ENCODE peak calls at places on chromosomes 6 and 20, in ten cellular contexts. Z, J, S, E, W, O, Q, P, N and R are unnamed samples.

GRCh38 chr20:34954905-34955231 is 738 bp downstream of the GSS start:
- DNase-seq in E (peak), O (peak), W (peak), P (no peak), N (peak), S (peak), Q (no peak), Z (no peak), J (peak), R (no peak)

GRCh38 chr20:19408971-19409370 is 196.5 kb downstream of the SLC24A3 start:
- DNase-seq in W (no peak), O (no peak), S (no peak), J (no peak), Z (no peak), N (no peak), E (no peak), Q (no peak), P (no peak), R (no peak)

GRCh38 chr6:119182875-119183274 is 104.4 kb upstream of the FAM184A start:
- DNase-seq in E (no peak), W (no peak), P (no peak), O (no peak), Q (no peak), Z (no peak), S (no peak), J (no peak), N (no peak), R (no peak)

GRCh38 chr20:55057779-55058415 is 582.5 kb downstream of the DOK5 start:
- DNase-seq in N (no peak), Q (no peak), J (no peak), S (no peak), Z (no peak), O (no peak), W (no peak), P (no peak), E (no peak), R (no peak)

GRCh38 chr6:3345836-3346235 is 87.1 kb downstream of the PSMG4 start:
- DNase-seq in Q (no peak), J (no peak), N (no peak), E (no peak), W (no peak), Z (no peak), P (no peak), O (no peak), S (no peak), R (no peak)

GRCh38 chr20:53077373-53078205 is 105.4 kb downstream of the TSHZ2 start:
- DNase-seq in W (peak), P (no peak), Q (no peak), N (peak), Z (no peak), O (peak), S (no peak), J (peak), E (peak), R (no peak)

GRCh38 chr20:2879148-2879547 is 5.9 kb downstream of the PTPRA start:
- DNase-seq in S (no peak), W (no peak), Q (no peak), Z (no peak), N (no peak), P (no peak), O (peak), J (peak), E (peak), R (no peak)

GRCh38 chr6:160756871-160757270 is 54.8 kb downstream of the PLG start:
- DNase-seq in S (no peak), J (no peak), O (no peak), Q (no peak), W (no peak), Z (no peak), E (no peak), P (no peak), N (no peak), R (no peak)

GRCh38 chr6:128508588-128509296 is 11.7 kb downstream of the PTPRK start:
- DNase-seq in W (peak), Q (no peak), Z (no peak), P (no peak), E (peak), S (no peak), O (peak), J (peak), N (peak), R (no peak)

GRCh38 chr20:43666376-43667328 is at the start of gene MYBL2:
- DNase-seq in Q (peak), E (peak), W (peak), S (peak), N (peak), P (peak), O (peak), Z (peak), J (peak), R (peak)

GRCh38 chr20:32906200-32906599 is 47.5 kb downstream of the EFCAB8 start:
- DNase-seq in O (no peak), W (no peak), Z (no peak), Q (no peak), E (no peak), P (no peak), N (no peak), J (no peak), S (no peak), R (no peak)

GRCh38 chr6:82963527-82963926 is 102.1 kb downstream of the UBE3D start:
- DNase-seq in W (no peak), S (no peak), J (no peak), Q (no peak), Z (no peak), O (no peak), E (no peak), P (no peak), N (no peak), R (no peak)

GRCh38 chr6:96301781-96302180 is 219.8 kb upstream of the UFL1 start:
- DNase-seq in J (no peak), E (no peak), N (no peak), Z (no peak), W (no peak), Q (no peak), S (no peak), O (no peak), P (no peak), R (no peak)

GRCh38 chr20:3239867-3240775 is 1.1 kb upstream of the SLC4A11 start:
- DNase-seq in N (no peak), P (no peak), S (no peak), W (peak), J (peak), O (peak), Q (no peak), Z (no peak), E (peak), R (no peak)

GRCh38 chr6:90222724-90223198 is 73.9 kb downstream of the BACH2 start:
- DNase-seq in E (no peak), O (peak), W (no peak), J (peak), S (no peak), Q (no peak), N (peak), Z (no peak), P (no peak), R (no peak)

GRCh38 chr6:36443951-36444428 is 1.2 kb downstream of the KCTD20 start:
- DNase-seq in Z (no peak), Q (no peak), P (no peak), S (peak), W (peak), E (peak), J (peak), O (peak), N (peak), R (no peak)

GRCh38 chr20:2729791-2730190 is 37.2 kb downstream of the EBF4 start:
- DNase-seq in E (no peak), N (no peak), Q (no peak), J (peak), W (no peak), Z (no peak), O (no peak), P (no peak), S (no peak), R (no peak)

GRCh38 chr20:40462600-40462999 is 226.4 kb downstream of the MAFB start:
- DNase-seq in P (no peak), N (no peak), Q (no peak), E (no peak), W (no peak), Z (no peak), S (no peak), J (no peak), O (no peak), R (no peak)

GRCh38 chr6:31356946-31357466 is at the start of gene HLA-B:
- DNase-seq in P (peak), Q (peak), O (peak), S (peak), E (peak), N (peak), Z (peak), W (peak), J (peak), R (peak)

GRCh38 chr20:63431944-63432343 is 40.5 kb downstream of the KCNQ2 start:
- DNase-seq in P (no peak), W (no peak), O (no peak), J (no peak), Q (no peak), E (no peak), S (no peak), Z (no peak), N (no peak), R (no peak)

GRCh38 chr6:11354019-11354418 is 121.6 kb upstream of the NEDD9 start:
- DNase-seq in W (no peak), S (no peak), J (peak), P (peak), O (no peak), Q (no peak), E (peak), Z (peak), N (no peak), R (no peak)

GRCh38 chr20:815914-816606 is 17.5 kb upstream of the FAM110A start:
- DNase-seq in W (peak), Z (peak), E (peak), N (peak), J (peak), Q (peak), O (peak), P (peak), S (peak), R (peak)

GRCh38 chr6:26474439-26474881 is 16.7 kb downstream of the BTN2A1 start:
- DNase-seq in E (no peak), J (no peak), W (peak), S (no peak), P (no peak), O (no peak), N (no peak), Q (no peak), Z (no peak), R (no peak)
- H3K27ac ChIP-seq in E (peak), J (peak), W (peak), S (peak), P (peak), O (peak), N (peak), Q (peak), Z (peak), R (peak)

DNA sequence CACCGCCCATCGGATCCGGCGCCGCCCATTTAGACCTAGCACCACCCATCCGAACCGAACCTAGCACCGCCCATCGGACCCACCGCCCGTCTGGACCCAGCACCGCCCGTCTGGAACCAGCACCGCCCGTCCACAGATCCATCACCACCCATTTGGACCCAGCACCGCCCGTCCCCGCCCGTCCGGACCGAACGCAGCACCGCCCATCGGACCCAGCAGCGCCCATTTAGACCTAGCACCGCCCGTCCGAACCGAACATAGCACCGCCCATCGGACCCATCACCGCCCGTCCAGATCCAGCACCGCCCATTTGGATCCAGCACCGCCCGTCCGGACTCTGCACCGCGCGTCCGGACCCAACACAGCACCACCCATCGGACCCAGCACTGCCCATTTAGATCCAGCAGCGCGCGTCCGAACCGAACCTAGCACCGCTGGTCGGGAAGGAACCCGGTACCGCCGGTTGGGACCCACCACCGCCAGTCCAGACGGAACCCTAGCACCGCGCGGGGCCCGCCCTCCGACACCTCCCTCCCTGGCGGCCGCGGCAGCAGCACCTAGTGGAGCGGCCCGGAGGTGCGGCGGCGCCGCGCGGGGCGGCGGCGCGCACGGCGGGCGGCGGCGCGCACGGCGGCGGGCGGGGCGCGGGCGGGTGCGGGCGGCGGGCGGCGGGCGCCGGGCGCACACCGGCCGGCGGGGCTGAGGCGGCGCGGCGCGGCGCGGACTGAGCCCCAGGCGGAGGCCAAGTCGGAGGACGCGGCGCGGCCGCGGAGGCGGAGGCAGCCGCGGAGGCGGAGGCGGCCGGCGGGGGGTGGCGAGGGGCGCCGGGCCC is at the start of gene AFDN:
- DNase-seq in Z (peak), J (peak), E (peak), P (peak), S (peak), Q (peak), O (peak), W (peak), N (peak), R (peak)
- H3K27ac ChIP-seq in Z (peak), J (peak), E (peak), P (no peak), S (peak), Q (peak), O (peak), W (peak), N (peak), R (peak)

DNA sequence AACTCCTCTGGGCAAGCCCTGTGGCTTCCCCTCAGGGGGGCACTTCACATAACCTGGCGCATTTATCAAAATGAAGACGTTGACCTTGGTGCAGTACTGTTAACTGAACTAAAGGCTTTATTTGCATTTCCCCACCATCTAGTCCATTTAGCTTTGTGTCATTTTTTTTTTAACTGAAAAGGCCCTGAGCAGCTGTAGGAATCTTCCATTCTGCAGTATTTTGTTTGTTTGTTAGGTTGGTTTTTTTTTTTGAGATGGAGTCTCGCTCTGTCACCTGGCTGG is 10.7 kb downstream of the TMEM181 start:
- DNase-seq in J (no peak), O (no peak), W (no peak), E (no peak), S (no peak), Z (no peak), P (no peak), N (no peak), Q (no peak), R (no peak)
- H3K27ac ChIP-seq in J (no peak), O (no peak), W (no peak), E (no peak), S (no peak), Z (no peak), P (no peak), N (no peak), Q (no peak), R (no peak)

GRCh38 chr20:22442318-22442717 is 142.1 kb downstream of the FOXA2 start:
- DNase-seq in J (no peak), S (no peak), P (no peak), E (no peak), Z (no peak), W (no peak), N (no peak), Q (no peak), O (no peak), R (no peak)
- H3K27ac ChIP-seq in J (no peak), S (no peak), P (no peak), E (no peak), Z (no peak), W (no peak), N (no peak), Q (no peak), O (no peak), R (no peak)

DNA sequence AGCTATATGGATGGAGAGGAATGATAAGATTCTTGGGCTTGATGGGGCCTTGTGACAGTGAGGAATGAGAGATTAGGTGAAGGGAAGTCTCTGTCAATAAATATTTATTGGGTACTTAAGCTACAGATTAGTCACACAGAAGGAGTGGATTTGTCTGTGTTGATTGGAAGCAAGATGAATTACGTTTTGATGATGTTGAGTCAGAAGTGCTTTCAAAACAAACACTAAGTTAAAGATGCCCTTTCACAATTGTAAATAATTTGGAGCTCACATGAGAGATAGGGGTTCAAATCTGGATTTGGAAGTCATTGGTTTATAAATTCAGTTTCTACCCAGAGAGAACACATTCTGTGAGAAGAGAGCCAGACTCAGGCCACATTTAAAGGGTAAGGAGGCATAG is 834.2 kb downstream of the KIF16B start:
- DNase-seq in N (no peak), O (no peak), J (no peak), E (no peak), P (no peak), Q (no peak), S (no peak), Z (no peak), W (no peak), R (no peak)
- H3K27ac ChIP-seq in N (no peak), O (no peak), J (no peak), E (no peak), P (no peak), Q (no peak), S (no peak), Z (no peak), W (no peak), R (no peak)

GRCh38 chr6:157760137-157760536 is 62.9 kb upstream of the SNX9 start:
- DNase-seq in S (no peak), Q (no peak), W (peak), P (no peak), O (no peak), N (no peak), J (no peak), Z (no peak), E (peak), R (no peak)
- H3K27ac ChIP-seq in S (no peak), Q (no peak), W (no peak), P (peak), O (peak), N (peak), J (peak), Z (no peak), E (peak), R (no peak)

DNA sequence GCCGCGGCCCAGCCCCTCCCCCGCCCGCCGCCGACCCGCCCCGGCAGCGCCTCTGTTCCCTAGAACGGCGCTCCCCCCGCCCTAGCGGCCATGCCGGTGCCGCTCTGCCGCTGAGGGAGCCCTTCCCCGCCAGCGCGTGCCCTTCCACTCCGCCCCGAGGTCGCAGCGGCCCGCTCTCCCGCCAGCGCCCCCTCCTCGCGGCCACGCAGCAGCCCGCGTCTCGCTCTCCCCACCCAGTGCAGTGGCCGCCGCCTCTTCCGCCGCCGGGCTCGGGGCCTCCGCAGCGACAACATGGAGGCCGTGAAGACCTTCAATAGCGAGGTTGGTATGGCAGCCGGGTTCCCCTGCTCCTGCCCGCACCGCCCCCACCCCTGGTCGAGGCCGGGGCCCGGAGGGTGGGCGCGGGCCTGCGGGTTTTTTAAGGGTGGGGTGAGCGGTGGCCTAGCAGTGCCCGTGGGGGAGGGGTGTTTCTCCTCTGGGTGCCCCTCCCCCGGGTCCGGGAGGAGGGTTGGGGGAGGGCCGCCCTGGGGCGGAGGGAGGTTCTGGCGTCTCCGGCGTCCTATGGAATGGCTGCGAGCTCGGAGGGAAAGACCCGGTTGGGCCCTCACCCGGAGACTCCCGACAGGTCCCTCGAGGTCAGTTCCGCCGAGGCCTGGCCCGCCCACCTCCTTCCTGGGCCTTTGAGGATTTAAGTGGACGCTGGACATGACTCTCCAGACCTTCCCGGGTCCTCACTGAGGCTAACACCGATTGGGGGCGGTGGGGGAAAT is 579 bp downstream of the SCAF8 start:
- DNase-seq in N (peak), J (peak), Z (peak), S (peak), O (peak), W (peak), P (peak), E (peak), Q (peak), R (peak)
- H3K27ac ChIP-seq in N (peak), J (peak), Z (peak), S (peak), O (peak), W (peak), P (peak), E (peak), Q (peak), R (peak)

DNA sequence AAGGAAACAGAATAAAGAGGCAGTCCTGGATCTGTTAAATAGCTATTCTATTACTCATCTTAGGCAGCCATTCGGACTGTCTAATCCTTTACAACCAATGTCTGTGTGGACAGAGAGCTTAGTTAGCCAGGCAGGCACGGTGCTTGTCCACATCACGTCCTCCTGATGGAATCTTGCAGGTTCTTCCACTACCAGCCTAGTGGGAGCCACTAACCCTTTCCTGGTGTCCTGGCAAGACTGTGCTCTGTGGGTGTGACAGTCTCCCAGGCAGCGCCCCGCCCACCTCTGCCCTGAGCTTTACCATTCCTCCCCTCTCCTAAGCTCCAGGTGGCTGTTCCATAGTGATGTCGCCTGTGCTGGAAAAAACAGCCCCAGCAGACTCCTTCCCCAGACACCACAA is 78.3 kb upstream of the CLDN20 start:
- DNase-seq in P (no peak), Z (no peak), S (peak), J (peak), O (peak), W (peak), E (no peak), Q (no peak), N (peak), R (no peak)
- H3K27ac ChIP-seq in P (no peak), Z (no peak), S (no peak), J (no peak), O (peak), W (no peak), E (no peak), Q (no peak), N (peak), R (no peak)

DNA sequence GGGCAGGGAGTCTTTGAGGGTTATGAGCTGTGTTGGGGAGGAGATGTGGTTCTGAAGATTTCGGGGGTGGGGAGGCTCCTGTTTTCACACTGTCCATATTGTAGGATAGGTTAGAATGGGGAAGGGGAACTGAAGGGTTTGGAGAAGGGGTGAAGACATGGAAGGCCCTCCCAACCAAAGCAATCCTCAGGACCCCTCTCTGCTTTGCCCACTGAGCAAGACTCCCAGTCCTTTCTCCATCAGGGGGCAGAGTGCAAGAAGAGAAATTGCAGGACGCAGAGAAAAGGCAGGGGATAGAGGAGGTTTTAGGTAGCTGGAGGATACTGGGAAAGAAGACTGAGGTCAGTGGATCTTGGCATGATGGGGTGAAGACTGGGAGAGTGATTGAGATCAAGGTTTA is 3.9 kb downstream of the SYNGAP1 start:
- DNase-seq in N (no peak), E (no peak), S (no peak), Z (no peak), W (no peak), Q (no peak), O (no peak), P (peak), J (no peak), R (no peak)
- H3K27ac ChIP-seq in N (peak), E (no peak), S (no peak), Z (no peak), W (no peak), Q (no peak), O (peak), P (no peak), J (peak), R (no peak)